ENCODE peak calls at places on chromosome 1, in five cellular contexts. L is heart right ventricle, J is astrocyte of the cerebellum, D is tibial artery, A is AG04450. H is an unnamed sample.

GRCh38 chr1:18941221-18942141 is 15.0 kb downstream of the IFFO2 start:
- DNase-seq in L (peak), J (peak), D (no peak), A (peak), H (no peak)

GRCh38 chr1:32247452-32247851 is 430 bp downstream of the FAM167B start:
- DNase-seq in L (no peak), J (no peak), D (no peak), A (no peak), H (no peak)

GRCh38 chr1:223731076-223731770 is 18.9 kb downstream of the CAPN2 start:
- DNase-seq in L (peak), J (no peak), D (peak), A (no peak), H (no peak)

GRCh38 chr1:115908565-115909334 is 67.6 kb upstream of the SLC22A15 start:
- DNase-seq in L (no peak), J (no peak), D (no peak), A (no peak), H (no peak)

GRCh38 chr1:45569571-45569961 is 14.3 kb upstream of the NASP start:
- DNase-seq in L (no peak), J (no peak), D (no peak), A (no peak), H (no peak)

GRCh38 chr1:219587817-219588561 is 24.9 kb downstream of the ZC3H11B start:
- DNase-seq in L (no peak), J (no peak), D (no peak), A (peak), H (no peak)

GRCh38 chr1:16017076-16017460 is 775 bp downstream of the HSPB7 start:
- DNase-seq in L (no peak), J (no peak), D (no peak), A (no peak), H (no peak)

GRCh38 chr1:175185918-175186317 is 6.7 kb downstream of the KIAA0040 start:
- DNase-seq in L (no peak), J (no peak), D (no peak), A (no peak), H (no peak)

DNA sequence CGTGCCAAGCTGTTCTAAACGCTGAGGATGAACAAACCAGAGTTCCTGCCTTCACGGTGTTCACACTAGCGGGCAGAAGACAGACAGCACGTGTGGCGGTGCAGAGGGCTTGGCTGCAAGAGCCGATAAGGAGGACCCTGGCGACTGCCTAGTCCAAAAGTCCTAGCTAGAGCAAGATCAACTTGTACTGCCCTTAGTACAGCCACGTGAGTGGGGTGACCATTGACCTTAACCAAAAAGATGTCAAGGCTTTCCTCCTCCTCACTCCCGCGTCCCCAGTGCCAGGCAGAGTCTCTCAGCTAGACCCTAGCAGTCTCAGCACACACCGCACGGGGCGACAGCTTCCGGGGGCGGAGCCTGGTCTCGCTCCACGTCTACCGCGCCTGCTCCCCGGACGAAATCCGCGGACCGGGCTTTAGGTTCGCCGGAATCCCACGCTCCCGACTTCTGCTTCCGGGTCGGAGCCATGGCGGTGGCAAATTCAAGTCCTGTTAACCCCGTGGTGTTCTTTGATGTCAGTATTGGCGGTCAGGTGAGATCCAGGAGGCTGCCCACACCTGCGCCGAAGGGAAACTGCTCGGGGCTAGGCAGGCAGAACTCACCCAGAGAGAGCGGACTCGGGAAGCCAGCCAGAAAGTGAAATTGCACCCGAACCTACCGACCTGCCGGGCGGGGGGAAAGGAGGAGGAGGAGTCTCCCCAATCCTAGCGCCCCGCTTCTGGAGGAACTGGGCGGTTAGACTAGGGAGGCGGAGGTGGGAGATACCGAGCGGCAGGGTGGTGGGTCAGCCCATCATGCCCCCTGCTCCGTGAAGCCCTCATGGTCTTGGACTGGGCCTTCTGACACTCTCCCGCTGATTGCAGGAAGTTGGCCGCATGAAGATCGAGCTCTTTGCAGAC is at the start of gene PPIH:
- DNase-seq in L (peak), J (peak), D (peak), A (peak), H (peak)
- TF ChIP-seq CTCF in L (peak), J (peak), D (peak), A (peak), H (peak)

DNA sequence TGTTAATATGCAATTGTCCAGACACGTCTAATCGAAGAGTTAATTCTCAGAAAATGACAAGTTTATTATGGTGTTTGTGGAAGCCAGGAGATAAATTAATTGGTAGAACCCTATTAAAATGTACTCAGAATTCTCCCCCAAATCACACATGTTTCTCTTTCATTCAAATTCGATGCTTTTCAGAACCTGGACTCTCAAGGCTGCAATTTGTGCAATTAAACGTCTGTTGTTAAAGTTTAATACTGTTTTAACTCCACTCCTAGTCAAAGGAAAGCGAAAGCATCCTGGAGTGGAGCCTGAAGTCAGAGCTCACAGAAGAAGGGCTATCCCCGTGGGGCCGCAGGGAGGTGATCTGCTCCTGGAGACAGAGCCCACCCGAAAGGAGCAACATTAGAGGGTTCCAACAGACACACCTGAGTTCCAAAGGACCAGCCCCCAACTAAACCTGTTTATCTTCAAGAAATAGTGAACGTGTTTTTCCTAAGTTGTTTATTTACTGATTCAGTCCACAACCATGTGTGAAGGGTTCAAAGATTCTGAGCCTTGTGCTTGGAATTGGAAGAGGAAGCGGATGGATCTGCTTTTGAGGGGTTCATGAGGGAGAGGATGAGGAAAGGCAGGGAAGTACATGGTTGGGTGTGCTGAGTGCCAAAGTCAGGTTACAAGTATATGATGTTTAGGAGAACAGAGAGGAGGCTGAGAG is 68.0 kb upstream of the AKT3 start:
- DNase-seq in L (peak), J (no peak), D (no peak), A (no peak), H (no peak)
- H3K4me3 ChIP-seq in L (peak), J (peak), D (peak), A (peak), H (peak)

GRCh38 chr1:242651817-242652216 is 127.3 kb upstream of the PLD5 start:
- DNase-seq in L (no peak), J (no peak), D (no peak), A (no peak), H (no peak)
- TF ChIP-seq CTCF in L (no peak), J (no peak), D (no peak), A (no peak), H (no peak)

GRCh38 chr1:156508205-156508954 is 7.8 kb upstream of the MEF2D start:
- DNase-seq in L (peak), J (peak), D (peak), A (no peak), H (no peak)
- H3K4me3 ChIP-seq in L (peak), J (no peak), D (no peak), A (no peak), H (no peak)

GRCh38 chr1:204448321-204448964 is 36.8 kb upstream of the PPP1R15B start:
- DNase-seq in L (no peak), J (no peak), D (no peak), A (no peak), H (no peak)

GRCh38 chr1:204447220-204447619 is 35.6 kb upstream of the PPP1R15B start:
- DNase-seq in L (no peak), J (no peak), D (no peak), A (no peak), H (no peak)

GRCh38 chr1:204445860-204446412 is 34.3 kb upstream of the PPP1R15B start:
- DNase-seq in L (no peak), J (no peak), D (no peak), A (no peak), H (no peak)

GRCh38 chr1:204447736-204448135 is 36.1 kb upstream of the PPP1R15B start:
- DNase-seq in L (no peak), J (no peak), D (no peak), A (no peak), H (no peak)

DNA sequence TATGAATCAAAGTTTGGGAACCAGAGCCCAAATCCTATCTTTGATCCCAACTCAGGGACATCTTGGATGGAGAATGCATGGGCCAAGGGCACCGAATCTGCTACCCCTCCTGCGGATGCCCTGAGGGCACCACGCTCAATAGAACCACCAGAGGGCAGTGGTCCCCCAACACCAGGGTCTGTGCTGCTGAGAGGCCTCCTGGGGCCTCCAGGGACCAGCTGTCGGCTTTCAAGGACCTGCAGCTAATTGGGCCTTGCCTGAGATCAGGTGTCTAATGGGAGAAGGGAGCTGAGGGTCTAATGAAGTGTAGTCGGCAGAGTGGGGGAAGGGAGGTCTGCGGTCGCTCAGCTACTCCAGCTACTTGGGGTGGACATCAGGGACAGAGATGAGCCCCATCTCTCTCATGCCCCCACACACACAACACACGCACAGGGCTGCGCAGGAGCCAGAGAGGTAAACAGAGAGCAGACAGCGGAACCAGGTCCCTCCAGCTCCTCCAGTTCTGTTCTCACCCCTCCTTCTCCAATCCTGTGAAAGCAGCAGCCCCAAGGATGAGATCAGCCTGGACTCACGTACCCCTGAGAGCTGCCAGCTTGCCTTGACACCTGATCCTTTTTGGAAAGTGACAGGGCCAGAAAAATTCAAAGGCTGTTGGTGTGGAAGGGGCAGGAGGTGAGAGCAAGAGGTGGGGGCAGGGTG is 34.9 kb upstream of the PPP1R15B start:
- DNase-seq in L (peak), J (peak), D (peak), A (no peak), H (no peak)
- TF ChIP-seq CTCF in L (peak), J (peak), D (peak), A (peak), H (peak)

GRCh38 chr1:156624814-156625435 is 5.7 kb downstream of the HAPLN2 start:
- DNase-seq in L (no peak), J (no peak), D (no peak), A (no peak), H (no peak)
- H3K4me3 ChIP-seq in L (peak), J (peak), D (peak), A (peak), H (peak)

GRCh38 chr1:155507960-155508359 is 54.6 kb downstream of the ASH1L start:
- DNase-seq in L (no peak), J (no peak), D (no peak), A (no peak), H (no peak)

GRCh38 chr1:155509064-155509463 is 53.5 kb downstream of the ASH1L start:
- DNase-seq in L (no peak), J (no peak), D (no peak), A (no peak), H (no peak)

GRCh38 chr1:155499953-155500621 is 62.5 kb downstream of the ASH1L start:
- DNase-seq in L (no peak), J (peak), D (no peak), A (no peak), H (no peak)

GRCh38 chr1:155499263-155499662 is 63.3 kb downstream of the ASH1L start:
- DNase-seq in L (no peak), J (no peak), D (no peak), A (no peak), H (no peak)

GRCh38 chr1:155504207-155504606 is 58.4 kb downstream of the ASH1L start:
- DNase-seq in L (no peak), J (no peak), D (no peak), A (no peak), H (no peak)
- TF ChIP-seq CTCF in L (no peak), J (peak), D (peak), A (peak), H (no peak)

GRCh38 chr1:74463301-74463988 is 49.0 kb downstream of the LRRC53 start:
- DNase-seq in L (no peak), J (no peak), D (no peak), A (no peak), H (no peak)
- H3K4me3 ChIP-seq in L (no peak), J (no peak), D (no peak), A (no peak), H (no peak)

DNA sequence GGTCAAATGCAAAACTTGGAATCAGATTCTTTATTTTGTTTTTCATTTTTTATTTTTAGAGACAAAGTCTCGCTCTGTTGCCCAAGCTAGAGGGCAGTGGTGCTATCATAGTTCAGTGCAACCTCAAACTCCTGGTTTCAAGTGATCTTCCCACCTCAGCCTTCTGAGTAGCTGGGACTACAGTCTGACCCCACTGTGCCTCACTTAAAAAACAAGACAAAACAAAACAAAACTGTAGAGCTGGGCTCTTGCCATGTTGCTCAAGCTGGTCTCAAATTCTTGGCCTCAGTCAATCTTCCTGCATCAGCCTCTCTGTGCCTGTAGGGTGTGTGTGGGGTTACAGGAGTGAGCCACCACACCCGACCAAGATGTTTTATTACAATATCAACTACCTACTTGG is 396.0 kb upstream of the USP24 start:
- DNase-seq in L (no peak), J (no peak), D (no peak), A (no peak), H (no peak)
- TF ChIP-seq CTCF in L (no peak), J (no peak), D (peak), A (no peak), H (no peak)

DNA sequence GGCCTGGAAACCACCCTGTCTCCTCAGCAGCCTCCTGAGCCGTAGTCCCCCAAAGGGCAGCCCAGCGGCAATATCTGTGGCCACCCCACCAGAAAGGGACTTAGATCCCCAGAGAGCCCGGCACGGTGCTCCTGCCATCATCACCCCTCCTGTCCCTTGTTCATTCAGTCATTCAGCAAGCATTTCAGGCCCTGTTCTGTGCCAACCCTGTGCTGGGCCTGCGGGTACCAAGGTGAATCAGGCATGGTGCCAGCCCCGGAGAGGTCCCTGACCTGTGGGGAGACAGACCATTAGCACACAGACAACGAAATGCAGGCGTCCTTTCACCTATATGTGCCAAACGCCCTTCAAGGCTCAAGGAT is 1.3 kb upstream of the LRP8 start:
- DNase-seq in L (no peak), J (no peak), D (peak), A (no peak), H (no peak)
- H3K4me3 ChIP-seq in L (no peak), J (no peak), D (no peak), A (no peak), H (no peak)